ENCODE peak calls at places on chromosomes 11 and 22, in five cellular contexts. I is fibroblast of lung, U is astrocyte of the spinal cord, C is right lobe of liver, T is HL-60. G is an unnamed sample.

GRCh38 chr11:58654908-58655296 is 32.4 kb downstream of the CNTF start:
- DNase-seq in I (no peak), U (no peak), C (no peak), T (no peak), G (no peak)

GRCh38 chr11:79329561-79329960 is 111.3 kb downstream of the TENM4 start:
- DNase-seq in I (no peak), U (no peak), C (no peak), T (no peak), G (no peak)

GRCh38 chr11:68867067-68867466 is 25.4 kb upstream of the CPT1A start:
- DNase-seq in I (no peak), U (no peak), C (no peak), T (no peak), G (no peak)

GRCh38 chr22:44667829-44668189 is 34.2 kb upstream of the PRR5 start:
- DNase-seq in I (no peak), U (no peak), C (no peak), T (no peak), G (no peak)

GRCh38 chr11:7384691-7385090 is 100.6 kb upstream of the OLFML1 start:
- DNase-seq in I (no peak), U (no peak), C (no peak), T (no peak), G (no peak)

GRCh38 chr22:40403651-40404050 is 33.3 kb downstream of the SGSM3 start:
- DNase-seq in I (no peak), U (no peak), C (peak), T (no peak), G (no peak)

GRCh38 chr11:7600205-7600775 is 73.0 kb downstream of the CYB5R2 start:
- DNase-seq in I (peak), U (no peak), C (peak), T (peak), G (peak)

GRCh38 chr11:122285021-122285420 is 169.0 kb upstream of the BLID start:
- DNase-seq in I (peak), U (no peak), C (no peak), T (no peak), G (no peak)

GRCh38 chr11:125374398-125374797 is 121.7 kb downstream of the FEZ1 start:
- DNase-seq in I (no peak), U (no peak), C (no peak), T (no peak), G (no peak)

GRCh38 chr11:81007046-81007445 is 1566.2 kb upstream of the TENM4 start:
- DNase-seq in I (peak), U (peak), C (no peak), T (no peak), G (peak)

GRCh38 chr11:83299681-83300080 is 13.5 kb upstream of the CCDC90B start:
- DNase-seq in I (no peak), U (no peak), C (no peak), T (peak), G (no peak)

GRCh38 chr22:22210375-22210774 is 34.2 kb upstream of the VPREB1 start:
- DNase-seq in I (peak), U (peak), C (no peak), T (no peak), G (peak)

GRCh38 chr11:65043881-65044501 is 3.0 kb downstream of the SAC3D1 start:
- DNase-seq in I (peak), U (no peak), C (no peak), T (peak), G (peak)

GRCh38 chr22:45268167-45268957 is 16.4 kb upstream of the UPK3A start:
- DNase-seq in I (no peak), U (no peak), C (peak), T (no peak), G (no peak)

GRCh38 chr11:35752115-35752514 is 89.5 kb downstream of the TRIM44 start:
- DNase-seq in I (no peak), U (no peak), C (no peak), T (no peak), G (peak)

GRCh38 chr11:121864660-121865059 is 251.4 kb downstream of the BLID start:
- DNase-seq in I (no peak), U (no peak), C (no peak), T (no peak), G (no peak)

GRCh38 chr22:46861468-46861867 is 99.0 kb downstream of the TBC1D22A start:
- DNase-seq in I (no peak), U (no peak), C (no peak), T (no peak), G (no peak)

GRCh38 chr22:46860562-46860961 is 98.1 kb downstream of the TBC1D22A start:
- DNase-seq in I (no peak), U (no peak), C (no peak), T (no peak), G (no peak)

GRCh38 chr22:46857142-46857825 is 94.8 kb downstream of the TBC1D22A start:
- DNase-seq in I (peak), U (no peak), C (no peak), T (no peak), G (no peak)

GRCh38 chr22:46861968-46862367 is 99.5 kb downstream of the TBC1D22A start:
- DNase-seq in I (no peak), U (no peak), C (no peak), T (no peak), G (no peak)

DNA sequence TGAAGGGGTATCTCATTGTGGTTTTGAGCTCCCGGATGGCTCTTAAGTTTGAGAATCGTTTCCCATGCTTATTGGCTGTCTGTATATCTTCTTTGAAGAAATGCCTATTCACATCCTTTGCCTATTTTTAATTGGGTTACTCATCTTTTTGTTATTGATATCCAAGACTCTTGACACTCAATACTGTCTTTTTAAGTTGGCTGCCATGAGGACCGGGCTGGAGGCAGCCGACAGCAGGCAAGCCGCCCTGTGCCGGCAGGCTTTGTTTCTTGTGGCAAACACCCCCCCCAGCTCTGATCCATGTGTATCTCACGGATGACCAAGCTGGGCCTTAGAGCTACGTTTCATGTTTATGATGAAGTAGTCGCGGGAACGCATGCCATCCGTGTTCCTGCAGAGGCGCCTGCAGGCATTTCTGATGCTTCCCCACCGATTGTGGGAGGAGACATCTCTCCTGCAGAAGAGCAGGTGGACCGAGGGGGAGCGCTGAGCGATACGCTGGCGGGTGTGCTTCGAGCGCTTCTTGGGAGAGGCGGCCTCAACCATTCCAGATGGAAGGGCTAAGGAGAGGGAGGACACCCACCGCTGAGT is 95.8 kb downstream of the TBC1D22A start:
- DNase-seq in I (no peak), U (no peak), C (no peak), T (no peak), G (no peak)
- H3K4me3 ChIP-seq in I (no peak), U (no peak), C (no peak), T (no peak), G (no peak)

GRCh38 chr11:22208151-22208858 is 15.4 kb downstream of the ANO5 start:
- DNase-seq in I (no peak), U (no peak), C (no peak), T (no peak), G (no peak)

GRCh38 chr11:22203281-22203680 is 10.4 kb downstream of the ANO5 start:
- DNase-seq in I (no peak), U (no peak), C (no peak), T (no peak), G (no peak)

DNA sequence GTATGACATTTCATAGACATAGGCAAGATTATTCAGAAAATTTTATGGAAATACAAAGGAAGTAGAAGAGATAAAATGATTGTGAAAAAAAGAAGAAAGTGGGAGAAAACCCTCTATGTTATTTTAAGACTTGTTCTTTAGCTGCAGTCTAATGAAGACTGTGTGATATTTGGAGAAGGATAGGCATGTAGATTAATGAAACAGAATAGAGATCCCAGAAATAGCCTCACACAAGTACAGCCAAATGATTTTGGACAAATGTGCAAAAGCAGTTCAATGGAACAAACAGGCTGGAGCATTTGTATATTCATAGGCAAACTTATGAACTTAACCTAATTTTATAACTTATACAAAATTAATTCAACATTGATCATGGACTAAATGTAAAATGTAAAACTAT is 14.3 kb downstream of the ANO5 start:
- DNase-seq in I (no peak), U (no peak), C (no peak), T (no peak), G (no peak)
- H3K4me3 ChIP-seq in I (no peak), U (no peak), C (no peak), T (no peak), G (no peak)

GRCh38 chr11:108218455-108218854 is 4.0 kb downstream of the NPAT start:
- DNase-seq in I (no peak), U (peak), C (no peak), T (no peak), G (no peak)

GRCh38 chr11:108220721-108221346 is 1.6 kb downstream of the NPAT start:
- DNase-seq in I (peak), U (no peak), C (no peak), T (no peak), G (no peak)

GRCh38 chr11:108218912-108219783 is 3.3 kb downstream of the NPAT start:
- DNase-seq in I (no peak), U (no peak), C (no peak), T (no peak), G (no peak)

GRCh38 chr11:108213784-108214183 is 8.7 kb downstream of the NPAT start:
- DNase-seq in I (no peak), U (no peak), C (no peak), T (no peak), G (no peak)

GRCh38 chr11:108216988-108217387 is 5.5 kb downstream of the NPAT start:
- DNase-seq in I (no peak), U (no peak), C (no peak), T (no peak), G (no peak)
- H3K4me3 ChIP-seq in I (no peak), U (no peak), C (no peak), T (no peak), G (no peak)

GRCh38 chr11:912266-912665 is 1.7 kb upstream of the CHID1 start:
- DNase-seq in I (no peak), U (no peak), C (no peak), T (no peak), G (no peak)
- H3K4me3 ChIP-seq in I (no peak), U (no peak), C (no peak), T (no peak), G (no peak)

DNA sequence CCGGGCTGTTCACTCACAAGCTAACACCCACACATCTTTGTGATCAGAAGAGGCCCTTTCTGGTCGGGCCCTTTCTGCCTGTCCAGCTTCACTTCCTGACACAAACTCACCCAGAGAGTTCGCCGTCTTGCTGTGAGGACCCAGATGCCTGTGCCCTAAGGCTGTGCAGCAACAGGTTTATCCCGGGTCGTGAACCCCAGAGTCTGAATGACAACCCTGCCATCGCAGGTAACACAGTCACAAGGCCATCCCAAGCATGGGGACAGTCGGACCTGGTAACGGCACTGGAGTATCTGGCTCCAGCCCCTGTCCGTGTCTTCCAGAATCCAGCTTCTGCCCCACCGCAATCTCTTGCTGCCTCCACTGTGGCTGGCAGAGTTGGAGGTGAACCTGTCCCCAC is 235.1 kb downstream of the BUD13 start:
- DNase-seq in I (no peak), U (no peak), C (peak), T (no peak), G (no peak)
- H3K4me3 ChIP-seq in I (no peak), U (no peak), C (no peak), T (no peak), G (no peak)

G was measured in AG10803.